ENCODE peak calls at places on chromosome 18, in eight cellular contexts. I, N, E, S, L, M, O and R are unnamed samples. For H3K4me1, the result is how much of the 10 kb centered on the place peaks cover.

GRCh38 chr18:60975419-60975818 is 357.8 kb upstream of the CDH20 start:
- DNase-seq in I (no peak), N (no peak), E (no peak), S (no peak), L (no peak), M (no peak), O (no peak), R (no peak)

GRCh38 chr18:24659837-24660720 is 199.6 kb downstream of the HRH4 start:
- DNase-seq in I (peak), N (peak), E (no peak), S (no peak), L (peak), M (no peak), O (peak), R (peak)

GRCh38 chr18:49041677-49042570 is 91.2 kb upstream of the SMAD7 start:
- DNase-seq in I (peak), N (peak), E (peak), S (no peak), L (peak), M (no peak), O (peak), R (no peak)

GRCh38 chr18:23618862-23619387 is 32.6 kb upstream of the NPC1 start:
- DNase-seq in I (no peak), N (no peak), E (no peak), S (peak), L (no peak), M (no peak), O (no peak), R (no peak)

GRCh38 chr18:79818036-79818435 is 20.3 kb downstream of the KCNG2 start:
- DNase-seq in I (no peak), N (no peak), E (no peak), S (no peak), L (peak), M (no peak), O (no peak), R (no peak)

GRCh38 chr18:10025756-10026290 is 112.0 kb downstream of the VAPA start:
- DNase-seq in I (no peak), N (no peak), E (no peak), S (no peak), L (no peak), M (no peak), O (no peak), R (no peak)

GRCh38 chr18:677951-678363 is 20.5 kb downstream of the TYMS start:
- DNase-seq in I (no peak), N (no peak), E (no peak), S (no peak), L (no peak), M (no peak), O (no peak), R (no peak)

GRCh38 chr18:70384181-70384790 is 95.4 kb downstream of the SOCS6 start:
- DNase-seq in I (no peak), N (no peak), E (peak), S (no peak), L (peak), M (peak), O (no peak), R (no peak)

GRCh38 chr18:73739098-73739497 is 408.5 kb downstream of the FBXO15 start:
- DNase-seq in I (no peak), N (no peak), E (no peak), S (no peak), L (peak), M (no peak), O (no peak), R (no peak)

GRCh38 chr18:32072321-32072720 is 19.4 kb upstream of the RNF138 start:
- DNase-seq in I (no peak), N (peak), E (no peak), S (no peak), L (no peak), M (no peak), O (no peak), R (no peak)

GRCh38 chr18:57015036-57015805 is 131.7 kb upstream of the BOD1L2 start:
- DNase-seq in I (no peak), N (no peak), E (no peak), S (no peak), L (no peak), M (no peak), O (no peak), R (no peak)

GRCh38 chr18:72866572-72866900 is 1.3 kb downstream of the NETO1 start:
- DNase-seq in I (no peak), N (no peak), E (no peak), S (no peak), L (no peak), M (no peak), O (no peak), R (no peak)

GRCh38 chr18:66136039-66136438 is 385.2 kb downstream of the CDH7 start:
- DNase-seq in I (no peak), N (no peak), E (no peak), S (no peak), L (peak), M (no peak), O (no peak), R (no peak)

GRCh38 chr18:79573921-79574491 is 105.6 kb upstream of the CTDP1 start:
- DNase-seq in I (no peak), N (no peak), E (no peak), S (peak), L (no peak), M (no peak), O (no peak), R (no peak)

GRCh38 chr18:59554796-59555195 is 142.4 kb downstream of the CCBE1 start:
- DNase-seq in I (no peak), N (no peak), E (no peak), S (no peak), L (no peak), M (no peak), O (no peak), R (no peak)

GRCh38 chr18:49023938-49024341 is 73.2 kb upstream of the SMAD7 start:
- DNase-seq in I (no peak), N (no peak), E (no peak), S (no peak), L (peak), M (no peak), O (no peak), R (no peak)

GRCh38 chr18:70195014-70195614 is 10.4 kb downstream of the RTTN start:
- DNase-seq in I (no peak), N (no peak), E (no peak), S (no peak), L (no peak), M (no peak), O (no peak), R (no peak)

GRCh38 chr18:56283346-56283745 is 355.0 kb downstream of the TXNL1 start:
- DNase-seq in I (no peak), N (no peak), E (no peak), S (no peak), L (no peak), M (no peak), O (no peak), R (no peak)

GRCh38 chr18:32298289-32298688 is 108.5 kb downstream of the MEP1B start:
- DNase-seq in I (no peak), N (no peak), E (no peak), S (no peak), L (no peak), M (no peak), O (no peak), R (no peak)

GRCh38 chr18:27164905-27165304 is 20.2 kb downstream of the CHST9 start:
- DNase-seq in I (no peak), N (no peak), E (no peak), S (no peak), L (peak), M (no peak), O (no peak), R (no peak)

GRCh38 chr18:49814147-49814499 is 790 bp upstream of the ACAA2 start:
- DNase-seq in I (peak), N (no peak), E (no peak), S (peak), L (peak), M (no peak), O (no peak), R (no peak)

GRCh38 chr18:23862071-23862470 is 152.5 kb upstream of the TTC39C start:
- DNase-seq in I (no peak), N (no peak), E (no peak), S (no peak), L (peak), M (no peak), O (no peak), R (no peak)

GRCh38 chr18:10526211-10526949 is 553 bp downstream of the NAPG start:
- DNase-seq in I (peak), N (no peak), E (no peak), S (peak), L (peak), M (no peak), O (peak), R (peak)

GRCh38 chr18:76445275-76445674 is 49.8 kb downstream of the ZNF516 start:
- DNase-seq in I (no peak), N (no peak), E (no peak), S (no peak), L (no peak), M (no peak), O (no peak), R (no peak)
- H3K27ac ChIP-seq in I (no peak), N (no peak), E (no peak), S (no peak), L (no peak), M (no peak), O (no peak), R (no peak)

GRCh38 chr18:50973367-50974126 is 5.7 kb downstream of the ELAC1 start:
- DNase-seq in I (no peak), N (no peak), E (no peak), S (no peak), L (no peak), M (no peak), O (no peak), R (no peak)
- H3K4me1 ChIP-seq in I (under half), N (under half), E (under half), S (under half), L (under half), M (under half), O (under half), R (under half)

DNA sequence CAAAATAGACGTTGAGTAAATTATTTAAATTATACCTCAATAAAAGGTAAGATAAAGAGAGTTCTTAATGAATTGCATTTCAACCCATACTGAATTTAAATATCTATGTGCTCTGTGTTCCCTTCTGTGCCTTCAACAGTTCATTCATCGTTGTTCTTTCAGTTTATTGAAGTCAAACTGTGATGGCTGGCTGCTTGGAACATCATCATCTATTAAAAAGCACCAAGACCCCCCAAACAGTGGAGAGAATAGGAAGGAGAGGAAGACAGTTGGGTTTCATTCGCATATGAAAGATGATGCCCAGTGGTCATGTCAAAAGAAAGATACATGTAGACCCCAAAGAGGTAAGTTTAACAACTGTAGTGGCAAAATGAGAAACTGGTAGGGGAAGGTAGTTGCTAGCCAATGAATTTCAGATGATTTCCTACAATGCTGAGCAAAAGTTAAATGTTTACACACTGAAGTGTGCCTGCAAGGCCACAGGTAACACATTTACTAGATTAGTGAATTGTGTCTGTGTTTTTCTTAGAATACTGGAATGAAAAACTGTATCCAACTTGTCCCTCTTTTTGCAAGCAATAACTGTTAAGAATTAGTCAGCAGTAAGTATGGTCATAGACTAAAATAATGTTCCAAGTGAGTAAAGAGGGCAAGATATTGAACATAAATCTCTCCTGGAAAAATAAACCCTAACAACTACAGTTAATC is 331.3 kb downstream of the KIAA1328 start:
- DNase-seq in I (no peak), N (no peak), E (no peak), S (no peak), L (no peak), M (no peak), O (no peak), R (no peak)
- H3K27ac ChIP-seq in I (peak), N (no peak), E (no peak), S (no peak), L (no peak), M (no peak), O (no peak), R (no peak)

GRCh38 chr18:12359515-12359927 is 17.5 kb downstream of the AFG3L2 start:
- DNase-seq in I (no peak), N (no peak), E (no peak), S (no peak), L (no peak), M (no peak), O (no peak), R (no peak)

GRCh38 chr18:12366794-12367193 is 10.2 kb downstream of the AFG3L2 start:
- DNase-seq in I (no peak), N (no peak), E (no peak), S (no peak), L (no peak), M (no peak), O (no peak), R (no peak)

GRCh38 chr18:12361770-12362378 is 15.2 kb downstream of the AFG3L2 start:
- DNase-seq in I (no peak), N (no peak), E (no peak), S (no peak), L (no peak), M (no peak), O (no peak), R (no peak)

GRCh38 chr18:12366379-12366778 is 10.6 kb downstream of the AFG3L2 start:
- DNase-seq in I (no peak), N (no peak), E (no peak), S (no peak), L (no peak), M (no peak), O (no peak), R (no peak)

GRCh38 chr18:12362473-12363174 is 14.4 kb downstream of the AFG3L2 start:
- DNase-seq in I (no peak), N (no peak), E (no peak), S (no peak), L (no peak), M (no peak), O (no peak), R (no peak)
- H3K4me1 ChIP-seq in I (under half), N (under half), E (under half), S (under half), L (under half), M (under half), O (under half), R (under half)

GRCh38 chr18:63451774-63452173 is 25.0 kb upstream of the SERPINB5 start:
- DNase-seq in I (no peak), N (no peak), E (no peak), S (no peak), L (no peak), M (no peak), O (no peak), R (no peak)
- H3K27ac ChIP-seq in I (peak), N (no peak), E (no peak), S (no peak), L (no peak), M (no peak), O (no peak), R (no peak)

DNA sequence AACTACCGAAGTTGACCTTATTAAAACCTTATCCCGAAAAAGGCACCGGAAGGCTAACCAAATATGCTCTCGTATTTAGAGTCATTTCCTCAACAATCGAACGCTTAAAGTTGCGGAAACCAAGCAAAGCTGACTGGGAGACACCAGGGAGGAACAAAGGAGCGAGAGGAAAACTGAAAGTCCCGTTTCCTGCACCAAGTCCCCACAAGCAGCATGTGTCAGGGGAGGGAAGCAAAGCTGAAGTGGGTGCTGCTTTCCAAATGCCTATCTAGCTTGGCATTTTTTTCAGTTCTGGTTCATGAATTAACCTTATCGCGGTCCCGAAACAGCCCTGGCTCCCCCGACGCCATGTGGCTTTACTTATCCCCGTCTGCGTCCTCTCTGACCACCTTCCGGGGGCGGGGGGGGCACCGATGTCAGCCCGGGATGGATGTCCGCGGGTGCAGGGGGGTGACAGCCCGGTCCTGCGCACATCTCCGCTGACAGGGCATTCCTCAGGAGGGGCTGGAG is 44.1 kb downstream of the ZNF516 start:
- DNase-seq in I (no peak), N (no peak), E (no peak), S (no peak), L (peak), M (no peak), O (no peak), R (no peak)
- H3K4me1 ChIP-seq in I (half or more), N (under half), E (under half), S (under half), L (under half), M (under half), O (under half), R (under half)

DNA sequence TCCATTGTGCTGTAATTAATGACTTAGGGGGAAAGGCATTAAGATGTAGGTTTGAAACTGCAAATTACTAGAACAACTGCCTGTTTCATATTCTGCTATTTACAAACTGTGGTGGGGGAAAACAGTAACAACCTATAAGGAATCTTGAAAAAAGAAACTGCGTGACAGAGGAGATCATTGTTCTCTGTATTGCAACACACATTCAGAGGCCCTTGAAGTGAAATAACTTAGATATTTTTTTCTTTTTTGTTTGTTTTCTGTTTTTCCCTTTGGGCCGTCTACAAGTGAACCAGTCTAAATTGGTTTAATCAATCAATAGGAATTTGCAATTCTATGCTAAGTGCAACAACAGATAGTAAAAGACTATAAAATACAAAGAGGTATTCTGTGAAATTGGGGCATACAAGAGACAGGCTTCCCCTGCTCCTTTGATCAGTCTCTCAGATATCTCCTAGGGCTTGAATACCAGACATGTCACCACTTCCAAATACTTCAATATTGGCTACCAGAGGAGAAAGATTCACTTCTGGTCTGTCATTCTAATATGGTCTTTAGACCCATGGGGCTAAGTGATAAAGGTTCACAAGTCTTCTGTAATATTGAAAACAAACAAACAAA is 2055.1 kb upstream of the CELF4 start:
- DNase-seq in I (no peak), N (no peak), E (no peak), S (no peak), L (no peak), M (no peak), O (no peak), R (no peak)
- H3K27ac ChIP-seq in I (no peak), N (no peak), E (no peak), S (no peak), L (no peak), M (no peak), O (no peak), R (no peak)